ENCODE peak calls at places on chromosomes 5 and 9, in four cellular contexts. I is H1, H is H9, P is IMR-90. S is an unnamed sample.

GRCh38 chr9:94014845-94015244 is 59.7 kb upstream of the BARX1 start:
- DNase-seq in I (no peak), H (no peak), P (no peak), S (no peak)

GRCh38 chr9:95005276-95006141 is 279.0 kb downstream of the AOPEP start:
- DNase-seq in P (no peak), I (no peak), H (no peak), S (no peak)

GRCh38 chr5:121987685-121988073 is 25.9 kb downstream of the SRFBP1 start:
- DNase-seq in H (no peak), I (no peak), P (peak; percentile 63), S (no peak)

GRCh38 chr9:121169094-121169601 is 32.5 kb downstream of the RAB14 start:
- DNase-seq in P (no peak), I (no peak), H (no peak), S (no peak)

GRCh38 chr5:93117753-93118531 is 463.1 kb downstream of the NR2F1-AS1 start:
- DNase-seq in I (no peak), P (peak; percentile 77), H (no peak), S (no peak)

GRCh38 chr9:118992813-118993747 is 376.2 kb downstream of the BRINP1 start:
- DNase-seq in P (no peak), H (no peak), I (no peak), S (no peak)

GRCh38 chr5:24364711-24365110 is 280.1 kb downstream of the CDH10 start:
- DNase-seq in H (no peak), P (no peak), I (no peak), S (no peak)

GRCh38 chr9:105307731-105308130 is 63.3 kb downstream of the SLC44A1 start:
- DNase-seq in I (no peak), P (peak; percentile 41), H (no peak), S (no peak)

GRCh38 chr5:62149894-62150293 is 156.1 kb upstream of the KIF2A start:
- DNase-seq in I (no peak), H (no peak), P (no peak), S (no peak)

GRCh38 chr5:95763941-95764340 is 32.8 kb downstream of the RHOBTB3 start:
- DNase-seq in I (no peak), H (no peak), P (no peak), S (no peak)

GRCh38 chr9:8552732-8553131 is 753.2 kb upstream of the DMAC1 start:
- DNase-seq in H (no peak), I (no peak), P (no peak), S (no peak)

GRCh38 chr9:124394596-124394995 is 20.6 kb downstream of the PSMB7 start:
- DNase-seq in P (no peak), I (no peak), H (no peak), S (no peak)

GRCh38 chr5:14676320-14676719 is 11.8 kb downstream of the OTULIN start:
- DNase-seq in I (no peak), P (peak; percentile 40), H (no peak), S (no peak)

GRCh38 chr9:35910613-35911488 is 1.6 kb downstream of the SPAAR start:
- DNase-seq in H (no peak), P (peak; percentile 52), I (peak; percentile 55), S (no peak)

DNA sequence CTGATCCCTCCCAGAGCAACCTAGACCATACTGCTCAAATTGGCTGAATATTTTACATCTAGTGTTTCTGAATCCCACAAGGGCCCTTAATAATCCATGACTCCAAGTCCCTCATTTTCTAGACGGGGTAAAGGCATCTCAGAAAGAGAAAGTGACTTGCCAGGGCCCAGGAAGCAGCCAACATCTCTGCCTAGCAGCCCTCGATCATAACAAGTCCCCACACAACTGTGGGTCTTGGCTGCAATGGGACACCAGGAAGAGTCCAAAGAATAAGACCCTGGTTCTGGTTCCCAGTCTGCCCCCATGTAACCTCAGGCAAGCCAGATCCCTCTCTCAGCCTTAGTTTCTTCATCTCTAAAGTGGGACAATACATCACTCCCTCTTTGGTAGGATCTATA is 6.3 kb downstream of the ANXA6 start:
- DNase-seq in I (no peak), H (no peak), P (no peak), S (no peak)
- H3K4me1 ChIP-seq in I (no peaks in the 10 kb centered on the region), H (no peaks in the 10 kb centered on the region), P (peaks cover 30% of the 10 kb centered on the region), S (peaks cover 17% of the 10 kb centered on the region)

GRCh38 chr9:133796562-133796961 is 58.4 kb upstream of the SARDH start:
- DNase-seq in I (no peak), P (no peak), H (no peak), S (no peak)
- H3K79me1 ChIP-seq in I (no peaks in the 10 kb centered on the region), P (peaks cover 7% of the 10 kb centered on the region), H (no peaks in the 10 kb centered on the region), S (peaks cover 2% of the 10 kb centered on the region)

GRCh38 chr9:27520986-27521385 is 3.1 kb upstream of the IFNK start:
- DNase-seq in P (no peak), I (no peak), H (no peak), S (no peak)

GRCh38 chr9:27523141-27523540 is 949 bp upstream of the IFNK start:
- DNase-seq in H (no peak), I (no peak), P (no peak), S (no peak)

GRCh38 chr9:27518809-27519208 is 5.3 kb upstream of the IFNK start:
- DNase-seq in I (no peak), P (no peak), H (no peak), S (no peak)

GRCh38 chr9:27518006-27518405 is 6.1 kb upstream of the IFNK start:
- DNase-seq in I (no peak), P (no peak), H (no peak), S (no peak)

DNA sequence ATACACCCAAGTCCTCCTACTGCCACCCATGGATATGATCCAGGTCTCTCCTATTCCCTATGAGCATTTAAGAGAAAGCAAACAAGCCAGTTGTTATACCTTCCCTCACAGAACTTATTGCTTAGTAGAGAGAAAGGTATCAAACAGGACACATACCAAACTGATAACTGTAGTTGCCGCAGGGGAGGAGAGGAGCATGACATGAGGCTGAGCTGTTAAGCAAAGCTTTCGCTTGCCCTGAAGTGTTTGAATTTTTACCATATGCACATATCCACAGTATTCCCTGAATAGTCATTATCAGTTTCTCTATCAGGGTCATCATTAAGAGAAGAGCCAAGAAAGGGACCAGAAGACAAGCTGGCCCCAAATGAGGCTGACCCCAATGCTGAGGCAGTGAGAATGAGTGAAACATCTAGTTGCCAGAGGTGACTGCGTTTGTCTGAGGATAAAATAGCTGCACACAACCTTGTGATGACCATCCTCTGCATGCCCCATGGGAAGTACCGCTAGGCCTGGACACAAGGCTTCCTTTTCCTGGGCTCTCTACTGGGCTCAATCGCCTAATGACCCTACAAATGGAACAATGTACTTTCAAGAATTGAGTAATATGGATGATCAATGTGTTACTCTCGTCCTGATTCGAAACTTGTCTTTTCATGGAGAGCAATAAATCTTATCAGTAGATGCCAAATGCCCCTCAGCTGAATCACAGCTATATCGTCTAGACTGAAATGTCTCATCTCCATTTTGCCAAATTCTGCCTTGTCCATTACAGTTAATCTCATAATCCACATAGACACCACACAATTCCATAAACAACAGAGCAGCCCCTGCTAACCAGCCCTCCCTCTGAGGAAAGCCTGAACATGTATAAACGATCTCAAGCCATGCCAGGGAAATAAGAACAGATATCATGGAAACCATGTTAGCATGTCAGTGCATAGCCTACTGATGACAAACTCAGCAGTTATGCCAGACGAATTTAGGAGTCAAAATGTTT is 4.3 kb upstream of the IFNK start:
- DNase-seq in H (no peak), P (no peak), I (no peak), S (no peak)
- H4K91ac ChIP-seq in H (no peak overlapping the region), P (no peak overlapping the region), I (no peak overlapping the region), S (no peak overlapping the region)

GRCh38 chr9:27468000-27468399 is 56.1 kb upstream of the IFNK start:
- DNase-seq in I (no peak), P (no peak), H (no peak), S (no peak)
- H3K4me1 ChIP-seq in I (peaks cover 11% of the 10 kb centered on the region), P (no peaks in the 10 kb centered on the region), H (peaks cover 4% of the 10 kb centered on the region), S (no peaks in the 10 kb centered on the region)

DNA sequence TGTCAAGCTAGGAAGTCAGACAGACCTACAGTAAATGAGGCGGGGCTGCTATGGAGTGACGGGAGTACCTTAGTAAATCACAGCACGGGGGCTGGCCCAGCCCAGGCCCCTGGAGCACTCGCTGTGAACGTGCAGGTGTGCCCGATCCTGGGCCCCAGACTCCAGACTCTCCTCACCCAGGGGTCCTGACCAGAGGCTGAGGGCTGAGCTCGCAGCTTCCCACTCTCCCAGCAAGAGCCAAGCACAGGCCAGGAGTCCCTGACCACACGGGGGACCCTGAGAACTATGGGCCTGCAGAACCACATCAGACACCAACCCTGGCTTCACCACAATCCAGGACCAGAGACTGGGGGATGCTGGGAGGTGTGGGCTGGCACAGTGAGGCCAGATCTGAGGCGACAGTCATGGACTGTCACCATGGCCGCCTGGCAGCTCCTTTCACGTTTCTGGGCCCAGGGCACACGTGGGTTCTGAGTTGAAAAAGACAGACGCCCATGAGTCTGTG is 73.4 kb downstream of the ADAMTS2 start:
- DNase-seq in H (peak; percentile 24), P (no peak), I (no peak), S (no peak)
- H3K79me1 ChIP-seq in H (no peaks in the 10 kb centered on the region), P (peaks cover 95% of the 10 kb centered on the region), I (no peaks in the 10 kb centered on the region), S (peaks cover 5% of the 10 kb centered on the region)

GRCh38 chr5:39424751-39425524 is at the start of gene DAB2:
- DNase-seq in H (peak; percentile 91), I (peak; percentile 88), P (peak; percentile 96), S (peak; percentile 82)
- H4K91ac ChIP-seq in H (no peak within 1 kb of the TSS), I (no peak within 1 kb of the TSS), P (peak within 1 kb of the TSS; percentile 81), S (no peak within 1 kb of the TSS)

GRCh38 chr9:3419892-3420291 is 105.9 kb downstream of the RFX3 start:
- DNase-seq in I (no peak), P (no peak), H (no peak), S (no peak)
- H3K4me1 ChIP-seq in I (no peaks in the 10 kb centered on the region), P (no peaks in the 10 kb centered on the region), H (no peaks in the 10 kb centered on the region), S (no peaks in the 10 kb centered on the region)

GRCh38 chr5:178227929-178228328 is 4.7 kb downstream of the PHYKPL start:
- DNase-seq in I (no peak), H (no peak), P (no peak), S (no peak)
- H3K79me1 ChIP-seq in I (peaks cover 11% of the 10 kb centered on the region), H (no peaks in the 10 kb centered on the region), P (peaks cover 75% of the 10 kb centered on the region), S (peaks cover 9% of the 10 kb centered on the region)

S was measured in neuronal stem cell.